ENCODE peak calls at places on chromosomes 4 and X, in ten cellular contexts. One of them, this sample, is unnamed.

GRCh38 chr4:1058198-1058996 is 47.0 kb downstream of the FGFRL1 start:
- DNase-seq in skeletal muscle cell: no peak
- DNase-seq in stimulated activated CD8-positive, alpha-beta memory T cell treated with anti-CD3 and anti-CD28 coated beads, Interleukin-7, amount 100 ng/mL, for 4 hours: no peak
- DNase-seq in lower leg skin: no peak
- DNase-seq in CD4-positive, alpha-beta memory T cell: no peak
- DNase-seq in RPMI7951: no peak
- DNase-seq in LHCN-M2: no peak
- DNase-seq in NCI-H2029: no peak
- DNase-seq in H4: no peak
- DNase-seq in cardiac fibroblast: no peak
- DNase-seq in this sample: no peak

GRCh38 chr4:146590801-146591200 is 47.9 kb upstream of the POU4F2 start:
- DNase-seq in H4: no peak
- DNase-seq in NCI-H2029: no peak
- DNase-seq in skeletal muscle cell: no peak
- DNase-seq in CD4-positive, alpha-beta memory T cell: no peak
- DNase-seq in LHCN-M2: no peak
- DNase-seq in lower leg skin: no peak
- DNase-seq in RPMI7951: no peak
- DNase-seq in stimulated activated CD8-positive, alpha-beta memory T cell treated with anti-CD3 and anti-CD28 coated beads, Interleukin-7, amount 100 ng/mL, for 4 hours: no peak
- DNase-seq in cardiac fibroblast: no peak
- DNase-seq in this sample: no peak

GRCh38 chr4:100936676-100937390 is 410.5 kb downstream of the PPP3CA start:
- DNase-seq in stimulated activated CD8-positive, alpha-beta memory T cell treated with anti-CD3 and anti-CD28 coated beads, Interleukin-7, amount 100 ng/mL, for 4 hours: no peak
- DNase-seq in NCI-H2029: no peak
- DNase-seq in H4: no peak
- DNase-seq in lower leg skin: no peak
- DNase-seq in cardiac fibroblast: peak
- DNase-seq in skeletal muscle cell: no peak
- DNase-seq in LHCN-M2: no peak
- DNase-seq in RPMI7951: no peak
- DNase-seq in CD4-positive, alpha-beta memory T cell: no peak
- DNase-seq in this sample: no peak

GRCh38 chr4:156193800-156194199 is 240.1 kb upstream of the CTSO start:
- DNase-seq in cardiac fibroblast: no peak
- DNase-seq in CD4-positive, alpha-beta memory T cell: no peak
- DNase-seq in stimulated activated CD8-positive, alpha-beta memory T cell treated with anti-CD3 and anti-CD28 coated beads, Interleukin-7, amount 100 ng/mL, for 4 hours: no peak
- DNase-seq in H4: no peak
- DNase-seq in lower leg skin: no peak
- DNase-seq in skeletal muscle cell: no peak
- DNase-seq in RPMI7951: peak
- DNase-seq in NCI-H2029: no peak
- DNase-seq in LHCN-M2: peak
- DNase-seq in this sample: no peak

GRCh38 chr4:104752337-104752736 is 257.6 kb upstream of the CXXC4 start:
- DNase-seq in CD4-positive, alpha-beta memory T cell: no peak
- DNase-seq in stimulated activated CD8-positive, alpha-beta memory T cell treated with anti-CD3 and anti-CD28 coated beads, Interleukin-7, amount 100 ng/mL, for 4 hours: no peak
- DNase-seq in NCI-H2029: no peak
- DNase-seq in cardiac fibroblast: no peak
- DNase-seq in H4: no peak
- DNase-seq in LHCN-M2: no peak
- DNase-seq in RPMI7951: no peak
- DNase-seq in skeletal muscle cell: no peak
- DNase-seq in lower leg skin: no peak
- DNase-seq in this sample: no peak

GRCh38 chr4:121551881-121552280 is 144.9 kb downstream of the ANXA5 start:
- DNase-seq in RPMI7951: no peak
- DNase-seq in CD4-positive, alpha-beta memory T cell: no peak
- DNase-seq in stimulated activated CD8-positive, alpha-beta memory T cell treated with anti-CD3 and anti-CD28 coated beads, Interleukin-7, amount 100 ng/mL, for 4 hours: no peak
- DNase-seq in NCI-H2029: peak
- DNase-seq in skeletal muscle cell: no peak
- DNase-seq in H4: no peak
- DNase-seq in lower leg skin: no peak
- DNase-seq in LHCN-M2: peak
- DNase-seq in cardiac fibroblast: no peak
- DNase-seq in this sample: no peak

GRCh38 chr4:38009421-38009820 is 49.2 kb downstream of the PTTG2 start:
- DNase-seq in skeletal muscle cell: no peak
- DNase-seq in lower leg skin: no peak
- DNase-seq in cardiac fibroblast: no peak
- DNase-seq in CD4-positive, alpha-beta memory T cell: no peak
- DNase-seq in NCI-H2029: no peak
- DNase-seq in stimulated activated CD8-positive, alpha-beta memory T cell treated with anti-CD3 and anti-CD28 coated beads, Interleukin-7, amount 100 ng/mL, for 4 hours: no peak
- DNase-seq in RPMI7951: no peak
- DNase-seq in H4: no peak
- DNase-seq in LHCN-M2: no peak
- DNase-seq in this sample: no peak

GRCh38 chr4:48796191-48796926 is 16.3 kb upstream of the FRYL start:
- DNase-seq in cardiac fibroblast: no peak
- DNase-seq in RPMI7951: no peak
- DNase-seq in NCI-H2029: no peak
- DNase-seq in CD4-positive, alpha-beta memory T cell: no peak
- DNase-seq in H4: no peak
- DNase-seq in lower leg skin: no peak
- DNase-seq in stimulated activated CD8-positive, alpha-beta memory T cell treated with anti-CD3 and anti-CD28 coated beads, Interleukin-7, amount 100 ng/mL, for 4 hours: no peak
- DNase-seq in LHCN-M2: no peak
- DNase-seq in skeletal muscle cell: no peak
- DNase-seq in this sample: no peak

GRCh38 chrX:131752493-131753198 is 208.8 kb downstream of the OR13H1 start:
- DNase-seq in NCI-H2029: no peak
- DNase-seq in CD4-positive, alpha-beta memory T cell: peak
- DNase-seq in skeletal muscle cell: no peak
- DNase-seq in H4: peak
- DNase-seq in RPMI7951: peak
- DNase-seq in lower leg skin: no peak
- DNase-seq in LHCN-M2: no peak
- DNase-seq in stimulated activated CD8-positive, alpha-beta memory T cell treated with anti-CD3 and anti-CD28 coated beads, Interleukin-7, amount 100 ng/mL, for 4 hours: no peak
- DNase-seq in cardiac fibroblast: no peak
- DNase-seq in this sample: no peak

GRCh38 chrX:147476008-147476407 is 435.7 kb upstream of the FMR1 start:
- DNase-seq in stimulated activated CD8-positive, alpha-beta memory T cell treated with anti-CD3 and anti-CD28 coated beads, Interleukin-7, amount 100 ng/mL, for 4 hours: no peak
- DNase-seq in skeletal muscle cell: no peak
- DNase-seq in RPMI7951: no peak
- DNase-seq in H4: peak
- DNase-seq in lower leg skin: no peak
- DNase-seq in LHCN-M2: peak
- DNase-seq in CD4-positive, alpha-beta memory T cell: peak
- DNase-seq in NCI-H2029: no peak
- DNase-seq in cardiac fibroblast: no peak
- DNase-seq in this sample: no peak

GRCh38 chrX:80879143-80879542 is 69.5 kb upstream of the BRWD3 start:
- DNase-seq in cardiac fibroblast: peak
- DNase-seq in skeletal muscle cell: no peak
- DNase-seq in H4: peak
- DNase-seq in RPMI7951: no peak
- DNase-seq in lower leg skin: no peak
- DNase-seq in CD4-positive, alpha-beta memory T cell: peak
- DNase-seq in stimulated activated CD8-positive, alpha-beta memory T cell treated with anti-CD3 and anti-CD28 coated beads, Interleukin-7, amount 100 ng/mL, for 4 hours: no peak
- DNase-seq in LHCN-M2: peak
- DNase-seq in NCI-H2029: peak
- DNase-seq in this sample: no peak

GRCh38 chr4:94488667-94489066 is 36.9 kb downstream of the PDLIM5 start:
- DNase-seq in lower leg skin: no peak
- DNase-seq in RPMI7951: peak
- DNase-seq in LHCN-M2: no peak
- DNase-seq in cardiac fibroblast: no peak
- DNase-seq in H4: peak
- DNase-seq in NCI-H2029: no peak
- DNase-seq in stimulated activated CD8-positive, alpha-beta memory T cell treated with anti-CD3 and anti-CD28 coated beads, Interleukin-7, amount 100 ng/mL, for 4 hours: no peak
- DNase-seq in skeletal muscle cell: no peak
- DNase-seq in CD4-positive, alpha-beta memory T cell: no peak
- DNase-seq in this sample: no peak

GRCh38 chrX:137353404-137353803 is 212.5 kb upstream of the ZIC3 start:
- DNase-seq in stimulated activated CD8-positive, alpha-beta memory T cell treated with anti-CD3 and anti-CD28 coated beads, Interleukin-7, amount 100 ng/mL, for 4 hours: no peak
- DNase-seq in LHCN-M2: no peak
- DNase-seq in RPMI7951: no peak
- DNase-seq in cardiac fibroblast: no peak
- DNase-seq in NCI-H2029: no peak
- DNase-seq in lower leg skin: no peak
- DNase-seq in H4: no peak
- DNase-seq in skeletal muscle cell: no peak
- DNase-seq in CD4-positive, alpha-beta memory T cell: no peak
- DNase-seq in this sample: no peak

GRCh38 chr4:169156392-169156791 is 114.4 kb downstream of the SH3RF1 start:
- DNase-seq in LHCN-M2: no peak
- DNase-seq in cardiac fibroblast: no peak
- DNase-seq in CD4-positive, alpha-beta memory T cell: no peak
- DNase-seq in H4: no peak
- DNase-seq in NCI-H2029: no peak
- DNase-seq in stimulated activated CD8-positive, alpha-beta memory T cell treated with anti-CD3 and anti-CD28 coated beads, Interleukin-7, amount 100 ng/mL, for 4 hours: no peak
- DNase-seq in skeletal muscle cell: no peak
- DNase-seq in RPMI7951: no peak
- DNase-seq in lower leg skin: no peak
- DNase-seq in this sample: no peak

GRCh38 chr4:137226221-137226620 is 306.1 kb downstream of the PCDH18 start:
- DNase-seq in CD4-positive, alpha-beta memory T cell: no peak
- DNase-seq in NCI-H2029: no peak
- DNase-seq in lower leg skin: no peak
- DNase-seq in stimulated activated CD8-positive, alpha-beta memory T cell treated with anti-CD3 and anti-CD28 coated beads, Interleukin-7, amount 100 ng/mL, for 4 hours: no peak
- DNase-seq in RPMI7951: no peak
- DNase-seq in cardiac fibroblast: no peak
- DNase-seq in skeletal muscle cell: no peak
- DNase-seq in LHCN-M2: no peak
- DNase-seq in H4: no peak
- DNase-seq in this sample: no peak

GRCh38 chr4:109278594-109279031 is 23.8 kb downstream of the COL25A1 start:
- DNase-seq in NCI-H2029: no peak
- DNase-seq in LHCN-M2: no peak
- DNase-seq in skeletal muscle cell: no peak
- DNase-seq in CD4-positive, alpha-beta memory T cell: no peak
- DNase-seq in cardiac fibroblast: no peak
- DNase-seq in stimulated activated CD8-positive, alpha-beta memory T cell treated with anti-CD3 and anti-CD28 coated beads, Interleukin-7, amount 100 ng/mL, for 4 hours: no peak
- DNase-seq in lower leg skin: no peak
- DNase-seq in RPMI7951: no peak
- DNase-seq in H4: no peak
- DNase-seq in this sample: no peak

GRCh38 chr4:11647433-11647832 is 218.7 kb upstream of the HS3ST1 start:
- DNase-seq in stimulated activated CD8-positive, alpha-beta memory T cell treated with anti-CD3 and anti-CD28 coated beads, Interleukin-7, amount 100 ng/mL, for 4 hours: no peak
- DNase-seq in CD4-positive, alpha-beta memory T cell: no peak
- DNase-seq in NCI-H2029: no peak
- DNase-seq in H4: no peak
- DNase-seq in RPMI7951: no peak
- DNase-seq in skeletal muscle cell: no peak
- DNase-seq in LHCN-M2: no peak
- DNase-seq in cardiac fibroblast: no peak
- DNase-seq in lower leg skin: no peak
- DNase-seq in this sample: no peak

GRCh38 chr4:141473952-141474351 is 162.4 kb upstream of the IL15 start:
- DNase-seq in H4: no peak
- DNase-seq in CD4-positive, alpha-beta memory T cell: no peak
- DNase-seq in skeletal muscle cell: peak
- DNase-seq in RPMI7951: no peak
- DNase-seq in LHCN-M2: peak
- DNase-seq in NCI-H2029: no peak
- DNase-seq in stimulated activated CD8-positive, alpha-beta memory T cell treated with anti-CD3 and anti-CD28 coated beads, Interleukin-7, amount 100 ng/mL, for 4 hours: no peak
- DNase-seq in lower leg skin: no peak
- DNase-seq in cardiac fibroblast: peak
- DNase-seq in this sample: no peak

GRCh38 chrX:154349359-154349935 is 25.0 kb downstream of the FLNA start:
- DNase-seq in RPMI7951: no peak
- DNase-seq in skeletal muscle cell: no peak
- DNase-seq in cardiac fibroblast: peak
- DNase-seq in CD4-positive, alpha-beta memory T cell: peak
- DNase-seq in stimulated activated CD8-positive, alpha-beta memory T cell treated with anti-CD3 and anti-CD28 coated beads, Interleukin-7, amount 100 ng/mL, for 4 hours: no peak
- DNase-seq in H4: no peak
- DNase-seq in lower leg skin: no peak
- DNase-seq in LHCN-M2: no peak
- DNase-seq in NCI-H2029: no peak
- DNase-seq in this sample: no peak

GRCh38 chr4:48244665-48245064 is 25.0 kb downstream of the TEC start:
- DNase-seq in lower leg skin: no peak
- DNase-seq in LHCN-M2: no peak
- DNase-seq in NCI-H2029: no peak
- DNase-seq in stimulated activated CD8-positive, alpha-beta memory T cell treated with anti-CD3 and anti-CD28 coated beads, Interleukin-7, amount 100 ng/mL, for 4 hours: no peak
- DNase-seq in H4: no peak
- DNase-seq in cardiac fibroblast: no peak
- DNase-seq in CD4-positive, alpha-beta memory T cell: no peak
- DNase-seq in skeletal muscle cell: no peak
- DNase-seq in RPMI7951: no peak
- DNase-seq in this sample: no peak

This sample was measured in thoracic aorta.